ENCODE peak calls at places on chromosome 12, in four cellular contexts. U is GM12878, E is H1, T is K562. F is an unnamed sample.

GRCh38 chr12:6915023-6915788 is 826 bp downstream of the ENO2 start:
- DNase-seq in E (no peak), U (no peak), T (peak), F (no peak)

GRCh38 chr12:66269757-66270383 is 32.4 kb upstream of the HELB start:
- DNase-seq in T (peak), E (no peak), U (peak), F (peak)

GRCh38 chr12:94575024-94575423 is 75.3 kb downstream of the TMCC3 start:
- DNase-seq in E (no peak), U (no peak), T (no peak), F (no peak)

GRCh38 chr12:4288296-4289019 is 14.9 kb downstream of the CCND2 start:
- DNase-seq in E (no peak), T (no peak), U (no peak), F (no peak)

GRCh38 chr12:50207424-50207823 is 40.3 kb upstream of the CERS5 start:
- DNase-seq in T (no peak), U (no peak), E (no peak), F (no peak)

GRCh38 chr12:464484-465267 is 4.9 kb downstream of the B4GALNT3 start:
- DNase-seq in E (no peak), T (no peak), U (no peak), F (no peak)

GRCh38 chr12:131229426-131230339 is 276.0 kb downstream of the ADGRD1 start:
- DNase-seq in T (peak), U (no peak), E (no peak), F (no peak)

GRCh38 chr12:51773145-51773869 is 75.2 kb downstream of the FIGNL2 start:
- DNase-seq in E (no peak), T (no peak), U (no peak), F (no peak)

GRCh38 chr12:49410833-49411232 is 43.6 kb downstream of the SPATS2 start:
- DNase-seq in T (no peak), E (no peak), U (no peak), F (no peak)

GRCh38 chr12:2783936-2784600 is 10.7 kb upstream of the FKBP4 start:
- DNase-seq in E (no peak), T (peak), U (no peak), F (peak)

GRCh38 chr12:120944645-120945217 is 33.6 kb upstream of the HNF1A start:
- DNase-seq in E (peak), U (no peak), T (peak), F (no peak)

GRCh38 chr12:16555630-16556029 is 50.3 kb downstream of the LMO3 start:
- DNase-seq in U (no peak), T (no peak), E (no peak), F (no peak)

GRCh38 chr12:100951756-100952155 is 157.2 kb downstream of the ANO4 start:
- DNase-seq in U (no peak), E (no peak), T (no peak), F (no peak)

GRCh38 chr12:121022713-121023112 is 6.4 kb upstream of the C12orf43 start:
- DNase-seq in T (no peak), E (no peak), U (no peak), F (no peak)

GRCh38 chr12:119459481-119459880 is 125.0 kb downstream of the CCDC60 start:
- DNase-seq in T (no peak), E (no peak), U (no peak), F (no peak)

GRCh38 chr12:131749618-131750315 is 38.9 kb downstream of the SFSWAP start:
- DNase-seq in E (no peak), U (no peak), T (no peak), F (no peak)

GRCh38 chr12:100955139-100955538 is 160.6 kb downstream of the ANO4 start:
- DNase-seq in E (no peak), U (no peak), T (no peak), F (peak)

GRCh38 chr12:65208957-65209654 is 39.7 kb downstream of the LEMD3 start:
- DNase-seq in T (peak), E (no peak), U (no peak), F (no peak)

GRCh38 chr12:80868576-80868975 is 69.2 kb downstream of the LIN7A start:
- DNase-seq in T (no peak), E (no peak), U (no peak), F (no peak)

GRCh38 chr12:121212875-121213274 is 2.9 kb downstream of the P2RX4 start:
- DNase-seq in T (no peak), E (no peak), U (no peak), F (no peak)

GRCh38 chr12:51949342-51950030 is 2.0 kb upstream of the ACVR1B start:
- DNase-seq in T (no peak), E (no peak), U (no peak), F (no peak)

GRCh38 chr12:117061555-117062079 is 37.6 kb downstream of the TESC start:
- DNase-seq in E (no peak), U (no peak), T (no peak), F (no peak)
- TF ChIP-seq KDM1A in E (no peak), U (no peak), T (peak), F (no peak)

GRCh38 chr12:123492290-123492689 is 34.4 kb downstream of the SNRNP35 start:
- DNase-seq in T (no peak), E (no peak), U (no peak), F (no peak)
- H3K9ac ChIP-seq in T (no peak), E (no peak), U (no peak), F (no peak)

GRCh38 chr12:79424109-79424721 is 266.5 kb downstream of the PAWR start:
- DNase-seq in U (no peak), T (no peak), E (no peak), F (peak)
- TF ChIP-seq KDM1A in U (no peak), T (no peak), E (no peak), F (no peak)

DNA sequence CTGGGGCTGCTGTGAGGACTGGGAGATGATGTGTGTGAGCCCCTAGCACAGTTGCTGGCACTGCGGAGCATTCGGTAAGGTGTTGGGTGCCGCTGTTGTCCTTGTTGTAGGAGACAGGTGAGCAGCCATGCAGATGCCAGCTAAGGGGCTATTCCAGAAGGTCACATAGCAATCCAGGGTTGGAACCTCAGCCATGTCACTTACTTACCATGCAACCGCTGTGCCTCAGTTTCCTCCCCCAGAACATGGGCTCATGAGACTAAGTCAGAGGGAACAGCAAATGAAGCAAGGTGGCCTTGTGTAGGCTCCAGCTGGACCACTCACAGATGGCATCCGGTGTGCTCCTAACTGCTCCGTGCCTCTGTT is 13.2 kb downstream of the DTX1 start:
- DNase-seq in E (no peak), U (no peak), T (no peak), F (no peak)
- H3K9ac ChIP-seq in E (no peak), U (peak), T (no peak), F (no peak)

GRCh38 chr12:109730306-109731145 is 16.9 kb downstream of the FAM222A start:
- DNase-seq in T (no peak), U (no peak), E (no peak), F (no peak)
- TF ChIP-seq KDM1A in T (no peak), U (no peak), E (no peak), F (no peak)

DNA sequence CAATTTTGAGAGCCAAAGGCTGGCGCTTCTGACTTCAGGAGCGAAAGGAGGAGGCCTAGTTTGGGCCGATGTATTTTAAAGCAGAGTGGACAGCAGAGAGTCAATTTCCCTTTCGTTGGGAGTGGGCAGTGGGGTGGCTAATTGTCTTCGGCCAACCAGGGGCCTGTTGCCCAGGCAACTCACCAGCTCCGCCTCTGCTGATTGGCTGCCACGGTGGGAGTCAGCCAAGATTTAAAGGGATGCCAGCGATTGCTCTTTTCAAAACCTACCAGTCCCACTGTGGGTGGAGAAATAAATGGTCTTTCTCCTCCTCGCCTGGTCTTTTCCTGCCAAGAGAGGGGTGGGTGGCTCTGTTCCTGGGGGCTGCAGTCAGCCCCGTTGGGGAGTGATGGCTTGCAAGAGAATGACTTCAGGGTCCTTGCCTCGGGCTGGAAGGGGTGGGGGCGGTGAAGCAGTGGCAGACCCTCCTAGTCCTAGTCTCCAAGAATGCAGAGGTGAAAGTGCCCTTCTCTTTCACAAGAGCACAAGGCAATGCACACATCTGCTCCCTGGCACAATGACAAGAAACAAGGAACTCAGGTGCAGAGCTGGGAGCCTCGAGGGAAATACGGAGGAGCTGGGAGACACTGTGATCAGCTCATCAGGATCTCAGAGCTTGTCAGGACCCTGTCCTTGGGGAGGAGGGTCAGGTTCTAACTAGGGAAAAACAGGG is 37.7 kb downstream of the RASAL1 start:
- DNase-seq in U (no peak), T (no peak), E (no peak), F (no peak)
- H3K9ac ChIP-seq in U (no peak), T (no peak), E (no peak), F (no peak)

GRCh38 chr12:105164068-105164467 is 56.5 kb downstream of the WASHC4 start:
- DNase-seq in E (no peak), U (no peak), T (no peak), F (no peak)
- TF ChIP-seq KDM1A in E (no peak), U (no peak), T (no peak), F (no peak)

F was measured in HepG2.